ENCODE peak calls at places on chromosomes 12 and 14, in nine cellular contexts. S is adrenal gland, A is spleen, G is K562, Q is esophagus muscularis mucosa, Y is IMR-90, I is testis, M is A549, L is body of pancreas. E is an unnamed sample. For H3K4me1, the result is how much of the 10 kb centered on the place peaks cover.

GRCh38 chr12:78559441-78559840 is 305.1 kb upstream of the SYT1 start:
- DNase-seq in S (no peak), A (no peak), G (no peak), Q (no peak), Y (peak), I (no peak), M (no peak), L (no peak), E (no peak)

GRCh38 chr12:103955811-103956514 is 9.7 kb upstream of the TDG start:
- DNase-seq in S (no peak), A (no peak), G (no peak), Q (no peak), Y (peak), I (no peak), M (no peak), L (no peak), E (no peak)

GRCh38 chr12:53424626-53425514 is 1.2 kb downstream of the AMHR2 start:
- DNase-seq in S (peak), A (peak), G (peak), Q (no peak), Y (no peak), I (peak), M (no peak), L (peak), E (no peak)

GRCh38 chr14:101246894-101247853 is 314.1 kb upstream of the DIO3 start:
- DNase-seq in S (no peak), A (peak), G (no peak), Q (no peak), Y (no peak), I (no peak), M (no peak), L (no peak), E (peak)

GRCh38 chr12:49367381-49368239 is at the start of gene SPATS2:
- DNase-seq in S (no peak), A (no peak), G (no peak), Q (peak), Y (no peak), I (peak), M (peak), L (no peak), E (no peak)

GRCh38 chr14:20998674-20999366 is at the start of gene SLC39A2:
- DNase-seq in S (no peak), A (no peak), G (peak), Q (no peak), Y (peak), I (no peak), M (no peak), L (no peak), E (no peak)

GRCh38 chr12:44875417-44875953 is 630 bp downstream of the NELL2 start:
- DNase-seq in S (no peak), A (peak), G (no peak), Q (no peak), Y (no peak), I (no peak), M (peak), L (no peak), E (no peak)

GRCh38 chr14:75046899-75047298 is 4.4 kb downstream of the MLH3 start:
- DNase-seq in S (no peak), A (no peak), G (no peak), Q (no peak), Y (peak), I (no peak), M (no peak), L (no peak), E (no peak)

GRCh38 chr14:64755661-64756265 is 51.5 kb downstream of the PLEKHG3 start:
- DNase-seq in S (no peak), A (no peak), G (peak), Q (no peak), Y (peak), I (no peak), M (no peak), L (no peak), E (no peak)

GRCh38 chr14:54652188-54652889 is 85.4 kb downstream of the SAMD4A start:
- DNase-seq in S (peak), A (no peak), G (no peak), Q (peak), Y (peak), I (peak), M (peak), L (peak), E (peak)

GRCh38 chr12:87556985-87557384 is 472.2 kb downstream of the C12orf50 start:
- DNase-seq in S (no peak), A (no peak), G (no peak), Q (no peak), Y (no peak), I (no peak), M (no peak), L (no peak), E (no peak)

GRCh38 chr12:45166056-45166455 is 49.8 kb upstream of the ANO6 start:
- DNase-seq in S (no peak), A (no peak), G (no peak), Q (no peak), Y (peak), I (no peak), M (no peak), L (no peak), E (no peak)

GRCh38 chr14:28102814-28103213 is 663.8 kb upstream of the FOXG1 start:
- DNase-seq in S (no peak), A (no peak), G (no peak), Q (no peak), Y (no peak), I (no peak), M (no peak), L (no peak), E (no peak)

GRCh38 chr12:22230280-22230794 is 104.2 kb downstream of the ST8SIA1 start:
- DNase-seq in S (no peak), A (no peak), G (no peak), Q (no peak), Y (peak), I (no peak), M (peak), L (no peak), E (no peak)

GRCh38 chr12:68237523-68238070 is 12.0 kb upstream of the IL26 start:
- DNase-seq in S (no peak), A (no peak), G (no peak), Q (no peak), Y (peak), I (no peak), M (no peak), L (no peak), E (no peak)

GRCh38 chr14:69711471-69712216 is 55.3 kb upstream of the SRSF5 start:
- DNase-seq in S (no peak), A (peak), G (no peak), Q (no peak), Y (no peak), I (no peak), M (no peak), L (no peak), E (no peak)

GRCh38 chr12:117875652-117876491 is 92.9 kb downstream of the KSR2 start:
- DNase-seq in S (peak), A (no peak), G (peak), Q (no peak), Y (peak), I (peak), M (no peak), L (no peak), E (no peak)

GRCh38 chr14:61176686-61177085 is 104.5 kb downstream of the TMEM30B start:
- DNase-seq in S (no peak), A (no peak), G (no peak), Q (no peak), Y (no peak), I (no peak), M (no peak), L (no peak), E (no peak)

GRCh38 chr12:50390284-50390683 is 6.1 kb downstream of the FAM186A start:
- DNase-seq in S (no peak), A (no peak), G (no peak), Q (no peak), Y (peak), I (no peak), M (peak), L (no peak), E (no peak)

GRCh38 chr12:101839324-101840283 is 8.8 kb upstream of the GNPTAB start:
- DNase-seq in S (peak), A (no peak), G (peak), Q (no peak), Y (peak), I (peak), M (peak), L (peak), E (peak)

GRCh38 chr12:15728118-15728598 is 61.0 kb downstream of the EPS8 start:
- DNase-seq in S (no peak), A (no peak), G (no peak), Q (no peak), Y (peak), I (no peak), M (peak), L (no peak), E (no peak)

GRCh38 chr14:90301580-90302181 is 30.1 kb downstream of the NRDE2 start:
- DNase-seq in S (no peak), A (no peak), G (no peak), Q (no peak), Y (peak), I (no peak), M (peak), L (no peak), E (no peak)

GRCh38 chr14:24054324-24054641 is 2.5 kb downstream of the CARMIL3 start:
- DNase-seq in S (no peak), A (no peak), G (no peak), Q (no peak), Y (no peak), I (no peak), M (no peak), L (no peak), E (no peak)

GRCh38 chr12:116166306-116166705 is 111.2 kb downstream of the MED13L start:
- DNase-seq in S (no peak), A (no peak), G (no peak), Q (no peak), Y (no peak), I (no peak), M (no peak), L (no peak), E (no peak)

GRCh38 chr12:47753021-47754001 is 5.4 kb downstream of the RAPGEF3 start:
- DNase-seq in S (no peak), A (peak), G (no peak), Q (no peak), Y (no peak), I (no peak), M (no peak), L (peak), E (peak)

GRCh38 chr14:41899416-41899815 is 292.7 kb downstream of the LRFN5 start:
- DNase-seq in S (no peak), A (no peak), G (no peak), Q (no peak), Y (peak), I (no peak), M (no peak), L (no peak), E (no peak)

GRCh38 chr14:38291681-38292459 is 36.0 kb upstream of the CLEC14A start:
- DNase-seq in S (no peak), A (no peak), G (no peak), Q (no peak), Y (peak), I (no peak), M (no peak), L (no peak), E (no peak)

GRCh38 chr12:90978117-90978770 is 23.3 kb upstream of the CCER1 start:
- DNase-seq in S (no peak), A (no peak), G (peak), Q (no peak), Y (peak), I (no peak), M (peak), L (no peak), E (no peak)

GRCh38 chr14:100292301-100292775 is 13.9 kb downstream of the SLC25A29 start:
- DNase-seq in S (no peak), A (peak), G (no peak), Q (no peak), Y (no peak), I (peak), M (no peak), L (no peak), E (no peak)

GRCh38 chr12:3325736-3326135 is 165.3 kb upstream of the PRMT8 start:
- DNase-seq in S (no peak), A (no peak), G (no peak), Q (no peak), Y (no peak), I (no peak), M (no peak), L (no peak), E (no peak)

GRCh38 chr12:3319723-3320492 is 171.1 kb upstream of the PRMT8 start:
- DNase-seq in S (no peak), A (peak), G (peak), Q (no peak), Y (no peak), I (no peak), M (peak), L (no peak), E (no peak)

GRCh38 chr12:3323002-3323685 is 167.9 kb upstream of the PRMT8 start:
- DNase-seq in S (no peak), A (no peak), G (no peak), Q (no peak), Y (no peak), I (peak), M (no peak), L (no peak), E (no peak)

GRCh38 chr12:3320881-3321509 is 170.0 kb upstream of the PRMT8 start:
- DNase-seq in S (no peak), A (peak), G (no peak), Q (no peak), Y (no peak), I (no peak), M (no peak), L (no peak), E (no peak)

DNA sequence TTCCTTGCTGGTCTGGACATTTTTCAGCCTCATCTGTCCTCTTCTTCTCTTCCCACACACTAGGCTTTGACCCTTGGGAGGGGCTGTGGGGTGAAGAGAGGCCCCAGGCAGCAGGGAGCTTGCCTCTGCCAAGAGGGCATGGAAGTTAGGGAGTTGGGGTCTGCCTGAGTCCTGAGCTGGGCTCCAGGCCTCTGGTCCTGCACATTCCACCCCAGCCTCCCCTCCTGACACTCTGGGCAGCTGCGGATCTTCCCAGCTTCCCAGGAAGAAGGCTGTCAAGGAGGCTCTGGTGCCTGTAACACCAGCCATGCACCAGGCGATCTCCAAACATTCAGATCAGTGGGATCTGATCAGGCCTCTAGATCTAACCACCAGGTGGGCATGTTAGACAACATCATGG is 169.1 kb upstream of the PRMT8 start:
- DNase-seq in S (no peak), A (no peak), G (no peak), Q (no peak), Y (no peak), I (no peak), M (no peak), L (no peak), E (no peak)
- TF ChIP-seq POLR2A in S (no peak), A (no peak), G (no peak), Q (no peak), Y (no peak), I (no peak), M (no peak), L (no peak), E (no peak)

GRCh38 chr12:71164877-71165197 is 7.0 kb upstream of the TSPAN8 start:
- DNase-seq in S (no peak), A (no peak), G (no peak), Q (no peak), Y (no peak), I (no peak), M (no peak), L (no peak), E (no peak)
- H3K4me1 ChIP-seq in S (under half), A (under half), G (under half), Q (under half), Y (under half), I (under half), M (under half), L (half or more), E (under half)

GRCh38 chr14:22251090-22251489 is 337.9 kb downstream of the DAD1 start:
- DNase-seq in S (no peak), A (no peak), G (no peak), Q (no peak), Y (peak), I (no peak), M (no peak), L (no peak), E (no peak)

GRCh38 chr14:22255042-22255441 is 334.0 kb downstream of the DAD1 start:
- DNase-seq in S (no peak), A (no peak), G (no peak), Q (no peak), Y (no peak), I (no peak), M (no peak), L (no peak), E (no peak)

GRCh38 chr14:22243971-22244581 is 344.9 kb downstream of the DAD1 start:
- DNase-seq in S (no peak), A (no peak), G (no peak), Q (no peak), Y (no peak), I (no peak), M (no peak), L (no peak), E (no peak)

GRCh38 chr14:22252591-22253178 is 336.3 kb downstream of the DAD1 start:
- DNase-seq in S (no peak), A (no peak), G (no peak), Q (no peak), Y (peak), I (no peak), M (no peak), L (no peak), E (no peak)

DNA sequence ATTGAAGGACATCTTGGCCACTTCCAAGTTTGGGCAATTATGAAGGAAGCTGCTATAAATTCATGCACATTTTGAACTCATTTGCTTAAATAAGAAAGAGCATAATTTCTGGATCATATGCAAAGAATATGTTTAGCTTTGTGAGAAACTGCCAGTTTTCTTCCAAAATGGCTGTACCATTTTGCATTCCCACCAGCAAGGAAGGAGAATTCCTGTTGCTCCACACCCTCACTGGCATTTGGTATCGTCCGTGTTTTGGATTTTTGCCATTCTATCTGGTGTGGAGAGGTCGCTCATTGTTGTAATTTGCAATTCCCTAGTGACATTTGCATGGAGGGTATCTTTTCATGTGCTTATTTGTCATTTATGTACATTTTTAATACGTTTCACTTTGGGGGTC is 339.2 kb downstream of the DAD1 start:
- DNase-seq in S (no peak), A (no peak), G (no peak), Q (no peak), Y (no peak), I (no peak), M (no peak), L (no peak), E (no peak)
- TF ChIP-seq POLR2A in S (no peak), A (no peak), G (no peak), Q (no peak), Y (no peak), I (no peak), M (no peak), L (no peak), E (no peak)

DNA sequence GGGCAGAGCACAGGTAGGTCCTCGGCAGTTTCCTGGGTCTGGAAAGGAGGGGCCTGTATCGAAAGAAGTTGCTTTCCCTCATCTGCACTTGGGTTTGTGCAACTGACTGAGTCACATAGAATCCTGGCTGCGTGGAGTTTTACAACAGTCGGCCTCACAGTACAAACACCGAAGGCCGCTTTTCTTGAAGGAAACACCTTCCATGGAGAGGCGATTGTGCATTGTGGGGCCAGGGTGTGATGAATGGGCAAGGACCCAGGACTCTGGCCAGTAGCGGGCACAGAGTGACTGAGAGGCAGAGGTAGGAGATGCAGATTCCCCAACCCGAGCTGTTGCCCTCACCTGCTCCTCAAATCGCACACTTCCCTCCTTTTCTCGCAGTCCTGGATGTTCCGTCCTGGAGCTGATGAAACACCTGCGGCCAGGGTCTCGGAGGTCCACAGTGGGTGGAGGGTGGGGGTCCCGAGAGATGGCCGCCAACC is 7.7 kb downstream of the CCND2 start:
- DNase-seq in S (peak), A (no peak), G (no peak), Q (peak), Y (no peak), I (no peak), M (no peak), L (no peak), E (no peak)
- H3K4me1 ChIP-seq in S (half or more), A (half or more), G (under half), Q (half or more), Y (under half), I (under half), M (under half), L (under half), E (half or more)

GRCh38 chr12:13196302-13196921 is at the start of gene EMP1:
- DNase-seq in S (peak), A (no peak), G (no peak), Q (peak), Y (peak), I (peak), M (peak), L (peak), E (peak)
- TF ChIP-seq POLR2A in S (peak), A (no peak), G (no peak), Q (peak), Y (peak), I (no peak), M (no peak), L (peak), E (peak)

E was measured in stomach.